ENCODE peak calls at places on chromosomes 4 and X, in seven cellular contexts. P, L, A, B, H, C and T are unnamed samples.

GRCh38 chrX:38275615-38276014 is 51.7 kb downstream of the RPGR start:
- DNase-seq in B (no peak), A (peak), C (peak), P (no peak), L (no peak), H (peak), T (no peak)

GRCh38 chrX:81201692-81202412 is at the start of the genes HMGN5 and SH3BGRL:
- DNase-seq in H (peak), B (peak), A (peak), C (peak), P (peak), L (peak), T (peak)

GRCh38 chr4:7867701-7868429 is 71.8 kb downstream of the AFAP1 start:
- DNase-seq in A (no peak), L (no peak), C (no peak), P (no peak), B (no peak), H (no peak), T (no peak)

GRCh38 chrX:153336988-153337387 is 3.0 kb downstream of the ZNF275 start:
- DNase-seq in A (no peak), P (no peak), L (no peak), B (no peak), C (no peak), H (no peak), T (no peak)

GRCh38 chr4:153393397-153393796 is 48.9 kb downstream of the MND1 start:
- DNase-seq in L (no peak), A (no peak), B (no peak), P (no peak), C (no peak), H (no peak), T (no peak)

GRCh38 chr4:183499797-183500196 is 5.1 kb upstream of the ING2 start:
- DNase-seq in H (no peak), P (no peak), C (no peak), B (no peak), A (no peak), L (no peak), T (no peak)

GRCh38 chrX:108022491-108023089 is 22.3 kb upstream of the VSIG1 start:
- DNase-seq in H (no peak), P (no peak), B (no peak), L (no peak), C (no peak), A (no peak), T (no peak)

GRCh38 chrX:71095971-71096701 is 485 bp downstream of the FOXO4 start:
- DNase-seq in H (no peak), P (no peak), B (peak), C (no peak), A (peak), L (peak), T (no peak)

GRCh38 chr4:155532373-155532772 is 134.3 kb upstream of the GUCY1A1 start:
- DNase-seq in H (no peak), L (no peak), A (no peak), B (no peak), P (no peak), C (no peak), T (no peak)

GRCh38 chr4:139558235-139559094 is 2.4 kb upstream of the SETD7 start:
- DNase-seq in L (no peak), P (no peak), A (no peak), H (no peak), C (no peak), B (no peak), T (no peak)

GRCh38 chr4:83128235-83128929 is 13.9 kb upstream of the PLAC8 start:
- DNase-seq in H (no peak), C (no peak), P (no peak), L (no peak), A (no peak), B (no peak), T (no peak)

GRCh38 chr4:153246446-153247115 is 42.3 kb downstream of the TRIM2 start:
- DNase-seq in C (peak), B (no peak), A (no peak), H (no peak), P (no peak), L (no peak), T (no peak)

GRCh38 chrX:44872319-44872816 is 620 bp upstream of the KDM6A start:
- DNase-seq in B (peak), C (no peak), H (no peak), L (no peak), A (no peak), P (no peak), T (no peak)

GRCh38 chr4:46931981-46932380 is 22.9 kb upstream of the COX7B2 start:
- DNase-seq in A (no peak), L (no peak), P (no peak), B (no peak), H (peak), C (peak), T (no peak)

GRCh38 chr4:172042714-172043114 is 229.5 kb downstream of the GALNTL6 start:
- DNase-seq in A (peak), B (no peak), P (no peak), C (peak), L (no peak), H (no peak), T (peak)

GRCh38 chr4:15455290-15455689 is 14.4 kb upstream of the CC2D2A start:
- DNase-seq in L (no peak), C (no peak), A (no peak), B (no peak), P (no peak), H (no peak), T (no peak)

GRCh38 chr4:89497517-89498308 is 190.1 kb upstream of the GPRIN3 start:
- DNase-seq in A (no peak), H (no peak), L (no peak), B (no peak), C (no peak), P (no peak), T (no peak)

GRCh38 chrX:40283981-40284380 is 186.2 kb upstream of the BCOR start:
- DNase-seq in P (no peak), A (no peak), C (no peak), L (no peak), H (no peak), B (no peak), T (no peak)

GRCh38 chrX:40281341-40282005 is 183.7 kb upstream of the BCOR start:
- DNase-seq in B (no peak), C (no peak), A (no peak), P (no peak), L (no peak), H (no peak), T (no peak)

GRCh38 chrX:40284852-40285251 is 187.1 kb upstream of the BCOR start:
- DNase-seq in C (no peak), A (no peak), P (no peak), H (no peak), L (no peak), B (no peak), T (no peak)

GRCh38 chrX:40282901-40283674 is 185.3 kb upstream of the BCOR start:
- DNase-seq in A (no peak), H (no peak), C (no peak), L (no peak), B (no peak), P (no peak), T (no peak)

GRCh38 chrX:40282348-40282747 is 184.6 kb upstream of the BCOR start:
- DNase-seq in P (no peak), C (no peak), H (no peak), A (no peak), L (no peak), B (no peak), T (no peak)
- TF ChIP-seq JUND in P (no peak), C (no peak), H (no peak), A (no peak), L (no peak), B (no peak), T (no peak)

DNA sequence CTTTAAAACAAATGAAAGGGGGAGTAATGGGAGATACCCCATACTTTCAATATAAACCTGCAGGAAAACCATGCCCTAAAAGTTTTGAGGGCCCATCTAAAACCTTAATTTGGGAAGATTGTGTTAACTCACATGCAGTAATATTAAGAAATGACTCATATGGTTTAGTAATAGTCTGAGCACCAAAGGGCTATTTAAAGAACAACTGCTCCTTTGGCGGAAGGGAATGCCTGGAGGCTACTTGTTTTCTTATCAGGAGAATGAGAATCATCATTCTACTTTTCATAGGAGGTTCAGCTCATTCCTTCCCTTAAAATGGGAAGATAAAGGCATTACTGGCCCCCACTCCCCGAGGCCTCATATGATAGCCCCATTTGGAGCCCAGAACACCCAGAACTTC is 47.6 kb downstream of the SPIN3 start:
- DNase-seq in H (no peak), A (no peak), B (no peak), C (no peak), L (no peak), P (no peak), T (no peak)
- TF ChIP-seq JUND in H (no peak), A (peak), B (no peak), C (no peak), L (no peak), P (no peak), T (no peak)

GRCh38 chrX:130395341-130395740 is 6.4 kb upstream of the RBMX2 start:
- DNase-seq in A (no peak), C (no peak), L (no peak), P (no peak), H (no peak), B (no peak), T (no peak)

DNA sequence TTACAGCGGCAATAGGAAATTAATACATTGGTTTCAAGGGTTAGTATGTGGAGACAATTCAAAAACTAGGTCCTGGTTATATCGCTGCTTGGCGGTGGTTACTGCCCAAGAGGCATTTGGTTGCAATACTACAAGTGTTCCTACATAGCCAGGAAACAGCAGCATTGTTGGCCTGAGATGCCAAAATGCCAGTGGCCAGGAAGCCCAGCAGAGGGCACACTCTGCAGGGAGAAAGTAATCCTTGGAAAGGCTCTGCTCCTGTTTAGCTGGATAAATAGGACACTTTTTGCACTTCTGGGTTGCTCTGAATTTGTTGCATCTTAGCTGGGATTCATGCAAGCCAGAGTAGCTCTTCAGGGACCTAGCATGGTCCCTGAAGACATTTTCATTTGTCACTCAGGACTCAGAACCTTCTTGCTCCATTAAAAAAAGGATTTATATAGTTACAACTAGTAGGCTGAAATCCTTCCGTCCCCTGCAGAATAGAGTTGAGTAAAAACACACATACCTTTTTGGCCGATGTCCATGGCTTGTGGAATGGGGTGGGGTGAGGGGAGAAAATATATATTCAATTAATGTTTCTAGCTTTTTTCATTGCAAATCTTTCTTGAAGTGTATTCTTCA is 8.1 kb upstream of the GPR119 start:
- DNase-seq in A (peak), B (no peak), L (peak), H (no peak), P (peak), C (peak), T (peak)
- TF ChIP-seq JUND in A (no peak), B (no peak), L (no peak), H (no peak), P (no peak), C (no peak), T (no peak)

GRCh38 chrX:1462110-1462509 is 9.4 kb upstream of the ASMTL start:
- DNase-seq in H (no peak), L (no peak), P (no peak), B (no peak), C (no peak), A (no peak), T (no peak)

GRCh38 chrX:1465261-1466231 is 12.8 kb upstream of the ASMTL start:
- DNase-seq in P (peak), B (no peak), H (no peak), A (no peak), L (no peak), C (no peak), T (no peak)

GRCh38 chrX:1464282-1465131 is 11.8 kb upstream of the ASMTL start:
- DNase-seq in P (peak), C (no peak), B (no peak), L (no peak), A (no peak), H (no peak), T (no peak)

GRCh38 chrX:1462596-1463251 is 10.0 kb upstream of the ASMTL start:
- DNase-seq in L (no peak), C (no peak), B (no peak), A (no peak), P (peak), H (no peak), T (no peak)

GRCh38 chrX:1463581-1464281 is 11.0 kb upstream of the ASMTL start:
- DNase-seq in B (no peak), L (no peak), A (no peak), P (peak), H (no peak), C (no peak), T (no peak)
- TF ChIP-seq JUND in B (no peak), L (no peak), A (no peak), P (no peak), H (no peak), C (no peak), T (no peak)

GRCh38 chrX:42117318-42117717 is 194.0 kb upstream of the CASK start:
- DNase-seq in H (no peak), C (no peak), B (no peak), P (no peak), L (no peak), A (no peak), T (no peak)
- TF ChIP-seq JUND in H (no peak), C (no peak), B (no peak), P (no peak), L (no peak), A (no peak), T (no peak)

DNA sequence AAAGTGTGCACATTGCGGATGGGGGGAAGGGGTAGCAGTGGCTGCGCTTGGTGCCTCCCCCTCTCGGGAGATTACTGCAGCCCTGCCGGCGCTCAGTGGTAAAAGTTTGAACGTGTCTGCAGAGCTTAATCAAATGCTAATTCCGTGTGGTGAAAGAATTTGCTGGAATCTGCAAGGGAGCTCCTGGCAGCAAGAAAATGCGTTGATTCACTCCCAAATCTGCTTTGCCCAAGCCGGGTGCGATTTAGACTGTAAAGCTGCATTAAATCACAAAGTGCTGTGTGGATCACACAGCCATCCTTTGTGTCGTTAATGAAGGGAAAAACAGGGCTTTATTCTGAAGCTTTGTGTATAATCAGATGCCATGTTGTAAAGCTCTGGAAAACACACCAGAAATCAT is 444.1 kb downstream of the BCOR start:
- DNase-seq in H (no peak), P (peak), A (no peak), B (no peak), C (no peak), L (no peak), T (no peak)
- TF ChIP-seq JUND in H (no peak), P (no peak), A (no peak), B (no peak), C (no peak), L (no peak), T (no peak)

GRCh38 chr4:53994382-53994781 is 70.0 kb downstream of the CHIC2 start:
- DNase-seq in P (no peak), C (no peak), L (no peak), H (no peak), B (no peak), A (no peak), T (no peak)
- TF ChIP-seq JUND in P (no peak), C (no peak), L (no peak), H (no peak), B (no peak), A (no peak), T (no peak)

GRCh38 chr4:84638092-84638491 is 55.2 kb downstream of the CDS1 start:
- DNase-seq in A (no peak), P (no peak), B (no peak), H (no peak), L (no peak), C (peak), T (no peak)

GRCh38 chr4:84631573-84631972 is 48.6 kb downstream of the CDS1 start:
- DNase-seq in P (no peak), L (no peak), H (no peak), A (no peak), C (no peak), B (no peak), T (no peak)

GRCh38 chr4:84639143-84639542 is 56.2 kb downstream of the CDS1 start:
- DNase-seq in H (no peak), B (no peak), A (no peak), C (no peak), L (no peak), P (no peak), T (no peak)

GRCh38 chr4:84632092-84632491 is 49.2 kb downstream of the CDS1 start:
- DNase-seq in L (no peak), P (no peak), A (no peak), H (no peak), B (no peak), C (no peak), T (no peak)

GRCh38 chr4:84634961-84635360 is 52.0 kb downstream of the CDS1 start:
- DNase-seq in C (no peak), B (no peak), H (no peak), P (no peak), A (no peak), L (no peak), T (no peak)
- TF ChIP-seq JUND in C (no peak), B (no peak), H (no peak), P (no peak), A (no peak), L (no peak), T (no peak)

GRCh38 chrX:1491851-1492349 is 39.2 kb upstream of the ASMTL start:
- DNase-seq in B (peak), P (peak), A (peak), L (peak), C (peak), H (peak), T (peak)
- TF ChIP-seq JUND in B (no peak), P (no peak), A (no peak), L (no peak), C (no peak), H (no peak), T (no peak)